ENCODE peak calls at places on chromosomes 6 and 20, in eight cellular contexts. Z is pancreas; R is esophagus squamous epithelium; W is CD8-positive, alpha-beta T cell; K is RWPE2; B is cardiac muscle cell; S is brain microvascular endothelial cell; J is body of pancreas. U is an unnamed sample.

GRCh38 chr20:57622579-57623381 is 2.6 kb upstream of the ZBP1 start:
- DNase-seq in Z (peak; percentile 62), R (no peak), W (peak; percentile 79), K (peak; percentile 100), B (peak; percentile 60), S (peak; percentile 61), J (peak; percentile 57), U (peak; percentile 92)

GRCh38 chr20:54486583-54486982 is 11.2 kb downstream of the DOK5 start:
- DNase-seq in Z (no peak), R (no peak), W (no peak), K (no peak), B (no peak), S (no peak), J (no peak), U (no peak)

GRCh38 chr20:34951252-34951651 is 4.4 kb downstream of the GSS start:
- DNase-seq in Z (no peak), R (no peak), W (no peak), K (no peak), B (no peak), S (no peak), J (no peak), U (peak; percentile 65)

GRCh38 chr6:63351995-63352586 is 32.3 kb upstream of the LGSN start:
- DNase-seq in Z (no peak), R (no peak), W (no peak), K (no peak), B (peak; percentile 78), S (no peak), J (no peak), U (peak; percentile 75)

GRCh38 chr6:23498013-23498412 is 628.0 kb upstream of the NRSN1 start:
- DNase-seq in Z (no peak), R (no peak), W (no peak), K (no peak), B (peak; percentile 67), S (peak; percentile 54), J (no peak), U (no peak)

GRCh38 chr6:30481213-30481964 is 7.9 kb upstream of the HLA-E start:
- DNase-seq in Z (no peak), R (no peak), W (no peak), K (no peak), B (no peak), S (no peak), J (no peak), U (no peak)

GRCh38 chr6:71420693-71421328 is 132.2 kb downstream of the OGFRL1 start:
- DNase-seq in Z (peak; percentile 96), R (peak; percentile 4), W (no peak), K (peak; percentile 95), B (peak; percentile 97), S (peak; percentile 96), J (peak; percentile 98), U (peak; percentile 89)

GRCh38 chr20:18252597-18253451 is 35.5 kb upstream of the ZNF133 start:
- DNase-seq in Z (no peak), R (no peak), W (no peak), K (peak; percentile 91), B (no peak), S (no peak), J (no peak), U (peak; percentile 85)

GRCh38 chr20:63822276-63822696 is 8.8 kb downstream of the ZBTB46 start:
- DNase-seq in Z (no peak), R (no peak), W (no peak), K (no peak), B (no peak), S (no peak), J (peak; percentile 48), U (no peak)

GRCh38 chr20:13821876-13822275 is 37.0 kb downstream of the NDUFAF5 start:
- DNase-seq in Z (no peak), R (no peak), W (no peak), K (no peak), B (peak; percentile 34), S (no peak), J (peak; percentile 9), U (peak; percentile 75)

GRCh38 chr6:161031721-161032495 is 40.3 kb downstream of the MAP3K4 start:
- DNase-seq in Z (no peak), R (no peak), W (no peak), K (no peak), B (peak; percentile 67), S (peak; percentile 56), J (no peak), U (peak; percentile 76)

GRCh38 chr20:22921595-22922421 is 113.3 kb upstream of the SSTR4 start:
- DNase-seq in Z (no peak), R (no peak), W (no peak), K (no peak), B (peak; percentile 81), S (peak; percentile 59), J (no peak), U (peak; percentile 60)

GRCh38 chr20:17905544-17905943 is 63.0 kb downstream of the SNX5 start:
- DNase-seq in Z (no peak), R (no peak), W (no peak), K (no peak), B (no peak), S (no peak), J (no peak), U (no peak)

GRCh38 chr6:69594405-69594804 is 202.4 kb downstream of the LMBRD1 start:
- DNase-seq in Z (no peak), R (no peak), W (no peak), K (no peak), B (no peak), S (no peak), J (no peak), U (no peak)

GRCh38 chr6:25418463-25419052 is 139.4 kb downstream of the CARMIL1 start:
- DNase-seq in Z (no peak), R (no peak), W (no peak), K (no peak), B (peak; percentile 15), S (peak; percentile 20), J (no peak), U (no peak)

GRCh38 chr6:18406955-18407738 is 20.0 kb downstream of the RNF144B start:
- DNase-seq in Z (no peak), R (no peak), W (no peak), K (no peak), B (no peak), S (peak; percentile 35), J (no peak), U (no peak)

GRCh38 chr6:134235937-134236751 is 81.8 kb downstream of the SGK1 start:
- DNase-seq in Z (no peak), R (no peak), W (no peak), K (no peak), B (peak; percentile 45), S (peak; percentile 50), J (no peak), U (peak; percentile 90)

GRCh38 chr20:52481443-52481842 is 289.9 kb upstream of the ZFP64 start:
- DNase-seq in Z (no peak), R (no peak), W (no peak), K (no peak), B (peak; percentile 55), S (no peak), J (no peak), U (no peak)

GRCh38 chr6:143213977-143214376 is 153.3 kb downstream of the AIG1 start:
- DNase-seq in Z (no peak), R (no peak), W (no peak), K (no peak), B (peak; percentile 53), S (no peak), J (no peak), U (no peak)

GRCh38 chr6:127190552-127190951 is 72.1 kb downstream of the RSPO3 start:
- DNase-seq in Z (no peak), R (no peak), W (no peak), K (no peak), B (peak; percentile 74), S (peak; percentile 43), J (no peak), U (peak; percentile 50)

GRCh38 chr6:85404497-85405174 is 45.2 kb upstream of the NT5E start:
- DNase-seq in Z (peak; percentile 58), R (no peak), W (no peak), K (peak; percentile 86), B (peak; percentile 89), S (peak; percentile 90), J (peak; percentile 52), U (peak; percentile 97)

GRCh38 chr6:84077645-84078044 is 44.1 kb downstream of the MRAP2 start:
- DNase-seq in Z (no peak), R (no peak), W (no peak), K (no peak), B (no peak), S (no peak), J (no peak), U (no peak)

GRCh38 chr6:15556711-15557110 is 106.1 kb downstream of the DTNBP1 start:
- DNase-seq in Z (no peak), R (no peak), W (no peak), K (no peak), B (no peak), S (no peak), J (no peak), U (no peak)

GRCh38 chr20:61524956-61525666 is 273.1 kb downstream of the CDH4 start:
- DNase-seq in Z (no peak), R (no peak), W (no peak), K (peak; percentile 71), B (no peak), S (no peak), J (no peak), U (no peak)

GRCh38 chr6:53894086-53894485 is 99.3 kb downstream of the LRRC1 start:
- DNase-seq in Z (no peak), R (no peak), W (no peak), K (no peak), B (peak; percentile 29), S (no peak), J (no peak), U (peak; percentile 57)

DNA sequence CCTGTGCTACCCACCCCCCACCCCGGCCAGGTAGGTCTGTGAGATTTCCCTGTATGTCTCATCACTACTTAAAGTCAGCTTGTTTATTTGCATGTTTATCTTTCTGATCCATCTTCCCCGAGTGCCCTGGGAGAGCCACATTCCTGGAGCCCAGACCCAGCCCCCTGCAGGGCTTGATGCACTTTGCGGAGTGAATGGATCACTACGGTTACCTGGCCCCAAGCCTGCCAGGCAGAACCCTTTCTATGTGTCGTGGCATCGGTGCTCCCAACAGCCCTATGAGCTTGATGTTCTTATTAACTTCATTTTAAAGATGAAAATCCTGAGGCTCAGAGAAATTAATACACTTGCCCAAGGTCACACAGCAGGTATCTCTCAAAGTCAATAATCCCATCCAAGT is 13.6 kb upstream of the SLCO4A1 start:
- DNase-seq in Z (no peak), R (no peak), W (no peak), K (no peak), B (no peak), S (no peak), J (no peak), U (peak; percentile 12)
- H3K4me3 ChIP-seq in Z (no peak overlapping the region), R (no peak overlapping the region), W (no peak overlapping the region), K (no peak overlapping the region), B (no peak overlapping the region), S (no peak overlapping the region), J (no peak overlapping the region), U (no peak overlapping the region)

GRCh38 chr6:145898376-145898775 is 65.8 kb downstream of the SHPRH start:
- DNase-seq in Z (no peak), R (no peak), W (no peak), K (no peak), B (no peak), S (no peak), J (no peak), U (peak; percentile 90)
- H3K36me3 ChIP-seq in Z (no peaks in the 10 kb centered on the region), R (no peaks in the 10 kb centered on the region), W (no peaks in the 10 kb centered on the region), K (peaks cover 23% of the 10 kb centered on the region), B (peaks cover 17% of the 10 kb centered on the region), S (no peaks in the 10 kb centered on the region), J (peaks cover 8% of the 10 kb centered on the region), U (no peaks in the 10 kb centered on the region)

GRCh38 chr6:35343092-35343834 is 905 bp downstream of the PPARD start:
- DNase-seq in Z (no peak), R (no peak), W (no peak), K (no peak), B (peak; percentile 80), S (no peak), J (peak; percentile 59), U (peak; percentile 30)
- H3K4me3 ChIP-seq in Z (peak overlapping the region; percentile 91), R (peak overlapping the region; percentile 69), W (peak overlapping the region; percentile 52), K (peak overlapping the region; percentile 81), B (peak overlapping the region; percentile 93), S (peak overlapping the region; percentile 80), J (peak overlapping the region; percentile 95), U (peak overlapping the region; percentile 88)

GRCh38 chr6:44309092-44309491 is 4.1 kb downstream of the AARS2 start:
- DNase-seq in Z (no peak), R (no peak), W (no peak), K (no peak), B (peak; percentile 38), S (no peak), J (no peak), U (peak; percentile 98)
- H3K36me3 ChIP-seq in Z (no peaks in the 10 kb centered on the region), R (peaks cover 23% of the 10 kb centered on the region), W (peaks cover 34% of the 10 kb centered on the region), K (peaks cover 62% of the 10 kb centered on the region), B (peaks cover 24% of the 10 kb centered on the region), S (peaks cover 56% of the 10 kb centered on the region), J (peaks cover 22% of the 10 kb centered on the region), U (peaks cover 37% of the 10 kb centered on the region)